ENCODE peak calls at places on chromosomes 13 and 19, in four cellular contexts. U, Y, J and F are unnamed samples.

GRCh38 chr19:55379161-55379560 is 2.5 kb downstream of the TMEM190 start:
- DNase-seq in U (no peak), Y (no peak), J (no peak), F (no peak)

GRCh38 chr19:29525901-29526729 is at the start of gene VSTM2B:
- DNase-seq in U (no peak), Y (no peak), J (no peak), F (no peak)

GRCh38 chr13:30818323-30818960 is 83.1 kb downstream of the ALOX5AP start:
- DNase-seq in U (no peak), Y (no peak), J (no peak), F (no peak)

GRCh38 chr13:102651892-102652291 is 43.0 kb downstream of the METTL21C start:
- DNase-seq in U (no peak), Y (no peak), J (no peak), F (no peak)

GRCh38 chr13:89852570-89852969 is 1494.9 kb upstream of the MIR17HG start:
- DNase-seq in U (no peak), Y (no peak), J (no peak), F (no peak)

GRCh38 chr19:8517551-8518442 is 3.8 kb upstream of the ZNF414 start:
- DNase-seq in U (no peak), Y (no peak), J (no peak), F (no peak)

GRCh38 chr13:20461860-20462532 is 63.7 kb downstream of the CRYL1 start:
- DNase-seq in U (no peak), Y (no peak), J (no peak), F (peak)

GRCh38 chr13:41971848-41972247 is 10.9 kb upstream of the VWA8 start:
- DNase-seq in U (no peak), Y (no peak), J (no peak), F (no peak)

GRCh38 chr13:114131581-114132418 is 623 bp downstream of the RASA3 start:
- DNase-seq in U (no peak), Y (peak), J (no peak), F (no peak)

GRCh38 chr19:1862424-1863307 is 713 bp downstream of the KLF16 start:
- DNase-seq in U (no peak), Y (peak), J (no peak), F (no peak)

GRCh38 chr13:46295531-46296464 is 84.1 kb downstream of the LRRC63 start:
- DNase-seq in U (peak), Y (peak), J (peak), F (no peak)

GRCh38 chr13:33637978-33638743 is 179.8 kb upstream of the RFC3 start:
- DNase-seq in U (no peak), Y (no peak), J (no peak), F (no peak)

GRCh38 chr19:7366701-7367420 is 18.1 kb downstream of the ARHGEF18 start:
- DNase-seq in U (no peak), Y (no peak), J (no peak), F (no peak)

GRCh38 chr19:45508931-45509691 is 1.8 kb downstream of the VASP start:
- DNase-seq in U (no peak), Y (no peak), J (no peak), F (no peak)